ENCODE peak calls at places on chromosomes 5 and 9, in five cellular contexts. Q, J, W, Y and Z are unnamed samples.

GRCh38 chr9:137317979-137318511 is 16.0 kb upstream of the NRARP start:
- DNase-seq in Q (no peak), W (no peak), J (peak), Y (no peak), Z (peak)

GRCh38 chr9:136257381-136258298 is 12.0 kb upstream of the QSOX2 start:
- DNase-seq in Q (no peak), J (no peak), W (no peak), Y (no peak), Z (no peak)

GRCh38 chr5:142819292-142819691 is 49.1 kb downstream of the ARHGAP26 start:
- DNase-seq in J (no peak), Q (no peak), W (peak), Y (peak), Z (no peak)

GRCh38 chr5:74529101-74529500 is 111.4 kb downstream of the ENC1 start:
- DNase-seq in Q (no peak), J (no peak), W (no peak), Y (no peak), Z (no peak)

GRCh38 chr5:153490124-153491085 is at the start of gene GRIA1:
- DNase-seq in W (no peak), Y (no peak), J (no peak), Q (peak), Z (no peak)

GRCh38 chr5:84255318-84255717 is 129.4 kb downstream of the EDIL3 start:
- DNase-seq in J (no peak), W (no peak), Y (peak), Q (peak), Z (peak)

GRCh38 chr5:132497488-132497997 is 7.0 kb upstream of the IRF1 start:
- DNase-seq in J (peak), Y (peak), Q (peak), W (peak), Z (no peak)

GRCh38 chr9:69136781-69137180 is 37.3 kb upstream of the TJP2 start:
- DNase-seq in Y (no peak), W (no peak), J (no peak), Q (no peak), Z (no peak)

GRCh38 chr5:150762216-150762615 is 3.4 kb upstream of the DCTN4 start:
- DNase-seq in Y (no peak), Q (no peak), W (no peak), J (no peak), Z (no peak)

GRCh38 chr9:3879731-3880493 is 354.1 kb upstream of the RFX3 start:
- DNase-seq in Q (no peak), Y (peak), J (no peak), W (no peak), Z (no peak)

GRCh38 chr5:38650540-38651275 is 94.3 kb upstream of the LIFR start:
- DNase-seq in W (no peak), J (no peak), Q (peak), Y (peak), Z (no peak)

GRCh38 chr5:142151436-142152382 is 43.1 kb downstream of the NDFIP1 start:
- DNase-seq in Q (peak), W (peak), J (no peak), Y (peak), Z (peak)

GRCh38 chr5:167064199-167064811 is 1227.1 kb upstream of the WWC1 start:
- DNase-seq in Y (no peak), Q (no peak), W (no peak), J (no peak), Z (no peak)

GRCh38 chr5:78002690-78003089 is 226.6 kb upstream of the TBCA start:
- DNase-seq in W (no peak), J (no peak), Q (no peak), Y (no peak), Z (no peak)

GRCh38 chr5:150295172-150295611 is 5.6 kb upstream of the CAMK2A start:
- DNase-seq in J (no peak), W (peak), Y (peak), Q (peak), Z (no peak)

GRCh38 chr5:4576161-4576748 is 563.9 kb upstream of the ADAMTS16 start:
- DNase-seq in W (no peak), Q (no peak), Y (no peak), J (no peak), Z (no peak)

GRCh38 chr5:74636552-74636951 is 4.0 kb downstream of the ENC1 start:
- DNase-seq in J (no peak), Y (peak), W (peak), Q (no peak), Z (no peak)

GRCh38 chr9:72509635-72510034 is 11.8 kb upstream of the TMC1 start:
- DNase-seq in W (peak), Y (peak), Q (no peak), J (no peak), Z (peak)

GRCh38 chr9:71145179-71145578 is 23.8 kb upstream of the TRPM3 start:
- DNase-seq in J (no peak), W (no peak), Y (no peak), Q (no peak), Z (no peak)

GRCh38 chr9:15220658-15221310 is 86.2 kb downstream of the TTC39B start:
- DNase-seq in Q (peak), Y (no peak), W (no peak), J (no peak), Z (no peak)

GRCh38 chr5:151784141-151784540 is 12.4 kb downstream of the G3BP1 start:
- DNase-seq in J (no peak), Y (no peak), Q (no peak), W (no peak), Z (no peak)

GRCh38 chr5:61019642-61020041 is 74.6 kb downstream of the NDUFAF2 start:
- DNase-seq in Y (peak), Q (no peak), W (no peak), J (no peak), Z (no peak)

GRCh38 chr9:135100241-135101067 is 13.0 kb downstream of the OLFM1 start:
- DNase-seq in W (no peak), J (no peak), Y (no peak), Q (no peak), Z (no peak)

GRCh38 chr5:145445027-145445426 is 390.1 kb downstream of the PRELID2 start:
- DNase-seq in Y (no peak), J (no peak), Q (no peak), W (no peak), Z (no peak)

GRCh38 chr9:81629440-81629839 is 59.9 kb downstream of the TLE1 start:
- DNase-seq in J (no peak), W (no peak), Q (no peak), Y (peak), Z (no peak)

GRCh38 chr5:133952729-133953567 is 15.5 kb downstream of the C5orf15 start:
- DNase-seq in W (no peak), J (no peak), Y (no peak), Q (peak), Z (no peak)

GRCh38 chr9:18379073-18379811 is 94.7 kb upstream of the ADAMTSL1 start:
- DNase-seq in J (no peak), W (peak), Y (peak), Q (peak), Z (no peak)

GRCh38 chr5:73437126-73438047 is 11.2 kb downstream of the FOXD1 start:
- DNase-seq in Y (peak), W (no peak), J (no peak), Q (peak), Z (peak)

GRCh38 chr9:34590376-34591090 is 1.0 kb upstream of the CNTFR start:
- DNase-seq in J (peak), W (no peak), Q (no peak), Y (no peak), Z (no peak)

DNA sequence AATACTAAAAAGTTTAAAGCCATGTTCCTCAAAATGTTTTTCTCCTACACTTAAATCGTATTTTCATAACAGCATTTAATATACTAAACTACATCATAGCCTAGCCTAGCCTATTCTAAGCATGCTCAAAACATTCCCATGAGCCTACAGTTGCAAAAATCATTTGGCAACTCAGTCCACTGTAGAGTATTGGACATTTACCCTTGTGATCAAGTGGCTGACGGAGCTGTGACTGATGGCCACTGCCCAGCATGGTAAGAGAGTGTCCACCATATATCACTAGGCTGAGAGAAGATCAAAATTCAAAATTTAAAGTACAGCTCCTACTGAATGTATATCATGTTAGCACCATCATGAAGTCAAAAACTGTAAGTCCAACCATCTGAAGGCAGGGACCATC is 30.9 kb downstream of the SEMA5A start:
- DNase-seq in Q (no peak), J (no peak), Y (no peak), W (no peak), Z (no peak)
- TF ChIP-seq CTCF in Q (no peak), J (no peak), Y (no peak), W (no peak), Z (no peak)

GRCh38 chr9:23326597-23326996 is 499.4 kb downstream of the ELAVL2 start:
- DNase-seq in W (no peak), Y (no peak), J (no peak), Q (no peak), Z (no peak)

GRCh38 chr9:23319092-23319491 is 506.9 kb downstream of the ELAVL2 start:
- DNase-seq in W (no peak), Q (no peak), Y (no peak), J (no peak), Z (no peak)

GRCh38 chr9:23324511-23324910 is 501.5 kb downstream of the ELAVL2 start:
- DNase-seq in J (no peak), Y (no peak), Q (no peak), W (no peak), Z (no peak)

GRCh38 chr9:23321049-23321448 is 505.0 kb downstream of the ELAVL2 start:
- DNase-seq in Q (no peak), W (no peak), Y (no peak), J (no peak), Z (no peak)

DNA sequence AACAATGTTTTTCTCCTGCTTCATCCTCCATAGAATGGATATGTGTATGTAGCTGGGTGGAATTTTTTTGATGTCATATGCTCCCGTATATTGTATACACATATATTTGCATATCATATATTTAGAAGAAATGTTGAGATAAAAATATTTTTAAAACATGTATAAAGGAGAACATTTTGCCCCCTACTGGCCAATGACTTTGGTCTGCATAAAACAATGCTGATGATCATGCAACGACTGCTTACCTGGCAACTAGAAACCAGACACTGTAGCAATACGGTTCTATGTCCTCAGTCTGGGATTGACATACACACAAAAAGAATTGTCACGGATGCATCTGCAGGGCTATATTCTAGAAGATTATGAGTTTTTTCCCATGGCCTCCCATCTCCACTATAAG is 503.6 kb downstream of the ELAVL2 start:
- DNase-seq in Y (peak), W (no peak), J (no peak), Q (no peak), Z (no peak)
- TF ChIP-seq CTCF in Y (peak), W (peak), J (no peak), Q (peak), Z (no peak)

GRCh38 chr5:177382423-177383029 is 1.7 kb upstream of the SLC34A1 start:
- DNase-seq in Q (peak), Y (peak), W (no peak), J (no peak), Z (no peak)
- TF ChIP-seq CTCF in Q (peak), Y (peak), W (no peak), J (no peak), Z (peak)

DNA sequence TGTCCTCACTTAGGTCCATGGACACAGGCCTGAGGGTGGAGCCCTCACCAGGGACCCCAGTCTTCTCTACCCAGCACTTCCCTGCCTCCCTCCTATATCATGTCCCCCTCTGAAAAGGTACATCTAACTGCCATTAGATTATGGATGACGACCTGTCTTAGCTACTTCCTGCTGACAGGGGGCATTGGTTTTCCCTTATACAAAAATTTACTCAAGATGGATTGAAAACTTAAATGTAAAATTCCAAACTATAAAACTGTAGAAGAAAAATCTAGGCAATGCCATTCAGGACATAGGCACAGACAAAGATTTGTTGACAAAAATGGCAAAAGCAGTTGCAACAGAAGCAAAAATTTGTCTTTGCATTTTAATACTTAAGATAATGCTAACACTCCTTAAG is 623.2 kb upstream of the FAM174A start:
- DNase-seq in W (no peak), J (no peak), Q (no peak), Y (peak), Z (no peak)
- TF ChIP-seq CTCF in W (no peak), J (no peak), Q (no peak), Y (peak), Z (no peak)